ENCODE peak calls at places on chromosome 16, in six cellular contexts. E, D, Y, J, F and K are unnamed samples.
A peak's percentile ranks its signal among the peaks of the same experiment; 100 is the strongest.

GRCh38 chr16:396605-397004 is 394 bp upstream of the NME4 start:
- DNase-seq in D (peak; percentile 65), Y (peak; percentile 76), J (no peak), E (peak; percentile 69), F (no peak), K (no peak)

GRCh38 chr16:24537474-24538337 is 1.7 kb upstream of the RBBP6 start:
- DNase-seq in J (no peak), D (peak; percentile 62), E (no peak), F (no peak), Y (peak; percentile 52), K (no peak)

GRCh38 chr16:24731722-24732419 is 2.4 kb downstream of the TNRC6A start:
- DNase-seq in E (no peak), Y (no peak), D (peak; percentile 83), F (no peak), J (no peak), K (no peak)

GRCh38 chr16:10120953-10121352 is 61.3 kb downstream of the GRIN2A start:
- DNase-seq in J (no peak), F (no peak), E (no peak), D (no peak), Y (no peak), K (no peak)

GRCh38 chr16:4263504-4264436 is 9.1 kb downstream of the TFAP4 start:
- DNase-seq in Y (peak; percentile 96), E (peak; percentile 96), J (no peak), F (no peak), D (peak; percentile 47), K (no peak)

GRCh38 chr16:14649816-14650215 is 17.1 kb downstream of the BFAR start:
- DNase-seq in J (no peak), E (no peak), D (no peak), Y (no peak), F (no peak), K (no peak)

GRCh38 chr16:81679721-81680430 is 99.2 kb upstream of the PLCG2 start:
- DNase-seq in D (no peak), J (no peak), Y (no peak), E (no peak), F (no peak), K (no peak)

GRCh38 chr16:52528393-52529080 is 18.4 kb downstream of the TOX3 start:
- DNase-seq in J (no peak), E (no peak), Y (no peak), D (no peak), F (no peak), K (no peak)

GRCh38 chr16:10976663-10977062 is 32.3 kb downstream of the CLEC16A start:
- DNase-seq in E (no peak), F (no peak), J (no peak), D (no peak), Y (no peak), K (no peak)

GRCh38 chr16:4788489-4788889 is 344 bp upstream of the SEPTIN12 start:
- DNase-seq in Y (no peak), F (no peak), D (peak; percentile 64), J (no peak), E (no peak), K (no peak)

GRCh38 chr16:28310796-28311195 is 18.5 kb downstream of the SBK1 start:
- DNase-seq in F (no peak), J (no peak), D (no peak), Y (peak; percentile 29), E (no peak), K (no peak)

GRCh38 chr16:15502041-15502725 is 67.8 kb downstream of the BMERB1 start:
- DNase-seq in J (no peak), D (peak; percentile 72), Y (peak; percentile 45), E (no peak), F (no peak), K (no peak)

GRCh38 chr16:77782694-77783093 is 5.7 kb upstream of the VAT1L start:
- DNase-seq in J (no peak), E (no peak), Y (no peak), F (no peak), D (peak; percentile 49), K (no peak)

GRCh38 chr16:2778692-2778958 is 1.5 kb upstream of the ELOB start:
- DNase-seq in D (no peak), Y (no peak), F (no peak), J (no peak), E (no peak), K (no peak)

GRCh38 chr16:11181889-11182279 is 74.1 kb downstream of the SOCS1 start:
- DNase-seq in D (no peak), E (no peak), F (peak; percentile 64), Y (no peak), J (no peak), K (no peak)

GRCh38 chr16:54584121-54584520 is 297.5 kb upstream of the IRX3 start:
- DNase-seq in D (no peak), J (no peak), F (no peak), Y (no peak), E (no peak), K (no peak)

GRCh38 chr16:54586474-54587175 is 300.0 kb upstream of the IRX3 start:
- DNase-seq in Y (no peak), D (no peak), J (no peak), F (no peak), E (no peak), K (no peak)

GRCh38 chr16:54585966-54586365 is 299.4 kb upstream of the IRX3 start:
- DNase-seq in D (no peak), F (no peak), J (no peak), E (no peak), Y (no peak), K (no peak)

GRCh38 chr16:54587176-54587515 is 300.6 kb upstream of the IRX3 start:
- DNase-seq in D (no peak), F (no peak), E (no peak), J (no peak), Y (no peak), K (no peak)

DNA sequence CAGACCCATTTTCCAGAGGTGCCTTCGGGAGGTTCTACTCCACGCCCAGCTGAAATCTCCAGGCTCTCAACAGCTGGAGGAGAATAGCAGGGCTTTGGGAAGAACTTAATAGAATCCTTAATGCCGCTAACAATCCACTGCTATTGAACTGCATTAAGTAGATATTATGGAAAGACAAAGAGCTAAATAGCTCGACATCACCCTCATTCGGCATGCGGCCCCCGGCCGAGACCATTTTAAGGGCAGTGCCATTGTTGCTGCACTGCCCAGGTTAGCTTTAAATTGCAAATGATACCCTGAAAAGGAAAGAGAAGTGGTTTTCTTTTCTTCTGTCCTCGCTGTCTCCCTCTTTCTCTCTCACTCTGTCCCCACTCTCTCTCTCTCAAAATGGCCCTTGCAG is 298.5 kb upstream of the IRX3 start:
- DNase-seq in J (no peak), F (no peak), Y (no peak), E (no peak), D (no peak), K (no peak)
- TF ChIP-seq POLR2A in J (no peak), F (no peak), Y (no peak), E (no peak), D (no peak), K (no peak)

GRCh38 chr16:87621550-87621829 is 19.2 kb downstream of the JPH3 start:
- DNase-seq in Y (no peak), J (no peak), E (no peak), D (no peak), F (no peak), K (no peak)
- TF ChIP-seq TAF1 in Y (no peak), J (no peak), E (no peak), D (no peak), F (no peak), K (no peak)

GRCh38 chr16:22077700-22078313 is 14.5 kb upstream of the VWA3A start:
- DNase-seq in F (no peak), J (peak; percentile 25), E (peak; percentile 84), Y (peak; percentile 68), D (peak; percentile 62), K (peak; percentile 24)
- TF ChIP-seq POLR2A in F (no peak), J (no peak), E (no peak), Y (no peak), D (no peak), K (no peak)

GRCh38 chr16:75254359-75254837 is 3.0 kb upstream of the BCAR1 start:
- DNase-seq in J (no peak), E (no peak), D (no peak), F (no peak), Y (no peak), K (no peak)

GRCh38 chr16:75252049-75252864 is 833 bp upstream of the BCAR1 start:
- DNase-seq in D (no peak), Y (no peak), F (no peak), E (no peak), J (no peak), K (no peak)

GRCh38 chr16:75250809-75251279 is 580 bp downstream of the BCAR1 start:
- DNase-seq in F (no peak), D (peak; percentile 70), J (peak; percentile 69), Y (peak; percentile 80), E (no peak), K (peak; percentile 68)

GRCh38 chr16:75251280-75252048 is at the start of gene BCAR1:
- DNase-seq in D (peak; percentile 86), E (peak; percentile 89), Y (peak; percentile 96), J (peak; percentile 85), F (no peak), K (peak; percentile 95)

GRCh38 chr16:75252946-75253911 is 1.8 kb upstream of the BCAR1 start:
- DNase-seq in E (peak; percentile 80), J (no peak), D (no peak), F (no peak), Y (no peak), K (no peak)
- TF ChIP-seq TAF1 in E (peak; percentile 55), J (no peak), D (no peak), F (no peak), Y (no peak), K (no peak)

DNA sequence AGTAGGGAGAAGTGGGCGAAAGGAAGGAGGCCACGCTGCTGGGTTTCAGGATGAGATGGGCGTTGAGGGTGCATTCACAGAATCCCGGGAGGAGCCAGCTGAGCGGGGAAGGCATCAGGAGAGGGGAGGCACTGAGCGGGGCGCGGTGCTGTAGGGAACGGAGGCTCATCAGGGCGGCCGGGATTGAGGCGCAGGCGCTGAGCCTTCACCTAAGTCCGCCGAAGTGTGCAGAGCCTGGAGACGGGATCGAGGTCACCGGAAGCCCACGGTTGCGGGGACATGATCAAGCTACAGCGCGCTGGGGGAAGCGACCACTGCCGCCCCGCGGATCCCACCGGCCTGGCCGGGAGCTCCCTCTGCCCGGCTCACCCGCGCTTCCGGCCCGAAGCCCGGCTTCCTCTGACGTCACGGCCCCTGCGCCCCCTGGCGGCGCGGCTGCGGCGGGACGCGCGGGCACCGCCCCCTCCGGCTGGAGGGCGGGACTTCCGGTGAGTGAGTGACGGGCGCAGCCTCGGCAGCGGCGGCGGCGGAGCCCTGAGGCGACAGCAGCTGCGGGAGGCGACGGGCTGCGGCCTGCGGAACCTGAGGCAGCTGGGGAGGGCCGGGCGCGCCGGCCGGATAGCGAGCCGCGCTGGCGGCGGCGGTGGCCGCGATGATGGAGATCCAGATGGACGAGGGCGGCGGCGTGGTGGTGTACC is at the start of gene MAPK8IP3:
- DNase-seq in Y (peak; percentile 97), J (peak; percentile 95), E (peak; percentile 99), D (peak; percentile 74), F (peak; percentile 43), K (peak; percentile 95)
- TF ChIP-seq POLR2A in Y (peak; percentile 94), J (peak; percentile 95), E (no peak), D (peak; percentile 99), F (peak; percentile 96), K (peak; percentile 92)